ENCODE peak calls at places on chromosomes 4 and X, in ten cellular contexts. Q is cardiac muscle cell; Y is AG04450; V is fibroblast of mammary gland; Z is effector CD4-positive, alpha-beta T cell; C is retina; G is central memory CD4-positive, alpha-beta T cell; A is activated T-helper 9 cell treated with anti-CD3 and anti-CD28 coated beads, Interleukin-2, amount 50 U/mL, for 16 hours; N is MV-4-11; H is cardiac fibroblast. J is an unnamed sample.

GRCh38 chr4:142696334-142697122 is 149.6 kb downstream of the INPP4B start:
- DNase-seq in Q (no peak), Y (no peak), V (no peak), Z (no peak), C (no peak), G (no peak), A (no peak), N (no peak), H (no peak), J (no peak)

GRCh38 chrX:122134291-122134690 is 1049.8 kb upstream of the GRIA3 start:
- DNase-seq in Q (no peak), Y (no peak), V (peak), Z (no peak), C (no peak), G (no peak), A (no peak), N (no peak), H (no peak), J (no peak)

GRCh38 chrX:44400588-44400987 is 57.1 kb upstream of the EFHC2 start:
- DNase-seq in Q (peak), Y (peak), V (peak), Z (no peak), C (no peak), G (no peak), A (no peak), N (peak), H (peak), J (peak)

GRCh38 chr4:55158957-55159356 is 33.6 kb upstream of the KDR start:
- DNase-seq in Q (no peak), Y (no peak), V (no peak), Z (no peak), C (no peak), G (no peak), A (no peak), N (no peak), H (peak), J (no peak)

GRCh38 chr4:62797221-62797620 is 1597.1 kb downstream of the ADGRL3 start:
- DNase-seq in Q (no peak), Y (no peak), V (no peak), Z (no peak), C (no peak), G (no peak), A (no peak), N (no peak), H (no peak), J (peak)

GRCh38 chr4:145870155-145871020 is 68.2 kb downstream of the ZNF827 start:
- DNase-seq in Q (no peak), Y (no peak), V (no peak), Z (no peak), C (no peak), G (no peak), A (no peak), N (no peak), H (no peak), J (no peak)

GRCh38 chr4:77172336-77172735 is 15.3 kb downstream of the CCNG2 start:
- DNase-seq in Q (peak), Y (peak), V (peak), Z (no peak), C (no peak), G (no peak), A (no peak), N (peak), H (peak), J (peak)

GRCh38 chr4:73707918-73708577 is 32.3 kb upstream of the CXCL8 start:
- DNase-seq in Q (peak), Y (peak), V (peak), Z (no peak), C (no peak), G (no peak), A (no peak), N (peak), H (peak), J (peak)

GRCh38 chr4:138522366-138522765 is 280.2 kb upstream of the SLC7A11 start:
- DNase-seq in Q (peak), Y (no peak), V (peak), Z (no peak), C (no peak), G (no peak), A (no peak), N (peak), H (peak), J (peak)

GRCh38 chr4:38058186-38058585 is 98.0 kb downstream of the PTTG2 start:
- DNase-seq in Q (no peak), Y (no peak), V (no peak), Z (no peak), C (peak), G (no peak), A (no peak), N (no peak), H (no peak), J (no peak)

GRCh38 chr4:155509619-155510018 is 132.9 kb upstream of the MAP9 start:
- DNase-seq in Q (peak), Y (no peak), V (peak), Z (no peak), C (no peak), G (no peak), A (no peak), N (peak), H (peak), J (no peak)

GRCh38 chr4:170030121-170030520 is 3.9 kb upstream of the MFAP3L start:
- DNase-seq in Q (no peak), Y (no peak), V (no peak), Z (no peak), C (no peak), G (no peak), A (no peak), N (no peak), H (no peak), J (no peak)

GRCh38 chr4:124939908-124940307 is 227.4 kb upstream of the ANKRD50 start:
- DNase-seq in Q (no peak), Y (no peak), V (no peak), Z (no peak), C (no peak), G (no peak), A (no peak), N (no peak), H (no peak), J (no peak)

GRCh38 chr4:6972911-6973310 is 63.3 kb downstream of the TBC1D14 start:
- DNase-seq in Q (no peak), Y (no peak), V (no peak), Z (no peak), C (no peak), G (no peak), A (no peak), N (no peak), H (no peak), J (peak)

GRCh38 chr4:107654694-107655093 is 65.3 kb downstream of the PAPSS1 start:
- DNase-seq in Q (no peak), Y (no peak), V (no peak), Z (no peak), C (peak), G (no peak), A (no peak), N (no peak), H (no peak), J (peak)

J was measured in fibroblast of lung.